ENCODE peak calls at places on chromosomes 12 and 14, in four cellular contexts. N, W, Q and C are unnamed samples.

GRCh38 chr12:26451763-26452162 is 256.4 kb downstream of the SSPN start:
- DNase-seq in N (no peak), W (no peak), Q (no peak), C (no peak)

GRCh38 chr14:38122241-38122640 is 85.5 kb upstream of the SSTR1 start:
- DNase-seq in N (no peak), W (no peak), Q (no peak), C (no peak)

GRCh38 chr12:6340745-6341438 is 984 bp downstream of the TNFRSF1A start:
- DNase-seq in N (no peak), W (no peak), Q (no peak), C (no peak)

GRCh38 chr12:26741828-26742227 is 91.2 kb downstream of the ITPR2 start:
- DNase-seq in N (no peak), W (no peak), Q (no peak), C (no peak)

GRCh38 chr12:14416658-14417057 is 51.2 kb downstream of the ATF7IP start:
- DNase-seq in N (peak; percentile 55), W (no peak), Q (peak; percentile 34), C (no peak)

GRCh38 chr12:75553398-75553797 is 42.0 kb upstream of the KRR1 start:
- DNase-seq in N (peak; percentile 49), W (no peak), Q (no peak), C (no peak)

GRCh38 chr12:109736552-109737108 is 23.0 kb downstream of the FAM222A start:
- DNase-seq in N (peak; percentile 96), W (no peak), Q (peak; percentile 24), C (peak; percentile 84)

GRCh38 chr14:51535443-51536044 is 116.2 kb upstream of the FRMD6 start:
- DNase-seq in N (no peak), W (no peak), Q (no peak), C (no peak)

GRCh38 chr12:80178846-80179245 is 79.5 kb downstream of the OTOGL start:
- DNase-seq in N (no peak), W (no peak), Q (no peak), C (no peak)

GRCh38 chr12:115132145-115132544 is 448.2 kb upstream of the TBX3 start:
- DNase-seq in N (no peak), W (peak; percentile 55), Q (no peak), C (peak; percentile 20)

GRCh38 chr14:44352212-44352611 is 154.9 kb downstream of the FSCB start:
- DNase-seq in N (no peak), W (no peak), Q (peak; percentile 5), C (no peak)

GRCh38 chr14:89267163-89267562 is 149.9 kb downstream of the FOXN3 start:
- DNase-seq in N (no peak), W (no peak), Q (no peak), C (no peak)

GRCh38 chr12:108381793-108382436 is 42.8 kb upstream of the CMKLR1 start:
- DNase-seq in N (peak; percentile 84), W (no peak), Q (peak; percentile 23), C (peak; percentile 55)

GRCh38 chr12:64900540-64900939 is 76.1 kb downstream of the TBC1D30 start:
- DNase-seq in N (no peak), W (peak; percentile 35), Q (no peak), C (no peak)

GRCh38 chr12:132429932-132430643 is 59.9 kb upstream of the FBRSL1 start:
- DNase-seq in N (peak; percentile 86), W (no peak), Q (no peak), C (peak; percentile 69)

GRCh38 chr14:101005447-101005846 is 101.9 kb upstream of the RTL1 start:
- DNase-seq in N (no peak), W (no peak), Q (no peak), C (no peak)

GRCh38 chr12:88945041-88945732 is 364.9 kb upstream of the KITLG start:
- DNase-seq in N (no peak), W (no peak), Q (no peak), C (no peak)

GRCh38 chr14:67763158-67763822 is 53.1 kb downstream of the ZFYVE26 start:
- DNase-seq in N (no peak), W (no peak), Q (no peak), C (no peak)

GRCh38 chr14:52307870-52308269 is 6.2 kb upstream of the PTGER2 start:
- DNase-seq in N (no peak), W (no peak), Q (no peak), C (no peak)

GRCh38 chr12:56162468-56163290 is 4.5 kb downstream of the MYL6 start:
- DNase-seq in N (peak; percentile 29), W (no peak), Q (no peak), C (no peak)

GRCh38 chr14:64708148-64709004 is 4.2 kb downstream of the PLEKHG3 start:
- DNase-seq in N (peak; percentile 59), W (no peak), Q (no peak), C (peak; percentile 79)

GRCh38 chr14:88310457-88310856 is 12.6 kb downstream of the KCNK10 start:
- DNase-seq in N (peak; percentile 95), W (no peak), Q (no peak), C (no peak)